ENCODE peak calls at places on chromosomes 13 and 19, in eight cellular contexts. C is CD8-positive, alpha-beta memory T cell; K is astrocyte; J is PC-3; V is left ventricle myocardium inferior; M is Karpas-422; B is testis; X is psoas muscle. F is an unnamed sample.

GRCh38 chr13:112747256-112747655 is 57.4 kb downstream of the ATP11A start:
- DNase-seq in C (no peak), K (no peak), J (no peak), V (no peak), M (no peak), B (peak; percentile 83), X (no peak), F (no peak)

GRCh38 chr13:74230984-74231443 is 96.8 kb upstream of the KLF12 start:
- DNase-seq in C (no peak), K (no peak), J (no peak), V (no peak), M (no peak), B (no peak), X (no peak), F (peak; percentile 19)

GRCh38 chr19:44876930-44877530 is 14.0 kb upstream of the TOMM40 start:
- DNase-seq in C (no peak), K (no peak), J (no peak), V (no peak), M (no peak), B (peak; percentile 42), X (no peak), F (no peak)

GRCh38 chr13:51957377-51958216 is 53.7 kb downstream of the ATP7B start:
- DNase-seq in C (no peak), K (no peak), J (no peak), V (no peak), M (no peak), B (no peak), X (no peak), F (no peak)

GRCh38 chr13:38421590-38422560 is 72.2 kb downstream of the UFM1 start:
- DNase-seq in C (no peak), K (peak; percentile 12), J (no peak), V (no peak), M (no peak), B (no peak), X (no peak), F (no peak)

GRCh38 chr13:40987606-40988280 is 31.4 kb downstream of the ELF1 start:
- DNase-seq in C (no peak), K (no peak), J (no peak), V (no peak), M (no peak), B (no peak), X (no peak), F (no peak)

GRCh38 chr13:106905380-106906259 is 337.7 kb upstream of the ARGLU1 start:
- DNase-seq in C (no peak), K (no peak), J (no peak), V (no peak), M (no peak), B (no peak), X (no peak), F (no peak)

GRCh38 chr13:75633285-75633684 is 2.8 kb upstream of the LMO7 start:
- DNase-seq in C (no peak), K (peak; percentile 95), J (peak; percentile 66), V (no peak), M (no peak), B (no peak), X (no peak), F (no peak)

GRCh38 chr13:44576396-44577235 is 486 bp upstream of the TSC22D1 start:
- DNase-seq in C (peak; percentile 21), K (no peak), J (no peak), V (peak; percentile 25), M (peak; percentile 54), B (no peak), X (no peak), F (peak; percentile 42)

GRCh38 chr19:51478381-51479285 is at the start of gene CEACAM18:
- DNase-seq in C (no peak), K (no peak), J (no peak), V (no peak), M (no peak), B (no peak), X (no peak), F (no peak)

GRCh38 chr13:27500806-27501534 is 50.6 kb upstream of the MTIF3 start:
- DNase-seq in C (no peak), K (no peak), J (no peak), V (no peak), M (no peak), B (no peak), X (no peak), F (no peak)

DNA sequence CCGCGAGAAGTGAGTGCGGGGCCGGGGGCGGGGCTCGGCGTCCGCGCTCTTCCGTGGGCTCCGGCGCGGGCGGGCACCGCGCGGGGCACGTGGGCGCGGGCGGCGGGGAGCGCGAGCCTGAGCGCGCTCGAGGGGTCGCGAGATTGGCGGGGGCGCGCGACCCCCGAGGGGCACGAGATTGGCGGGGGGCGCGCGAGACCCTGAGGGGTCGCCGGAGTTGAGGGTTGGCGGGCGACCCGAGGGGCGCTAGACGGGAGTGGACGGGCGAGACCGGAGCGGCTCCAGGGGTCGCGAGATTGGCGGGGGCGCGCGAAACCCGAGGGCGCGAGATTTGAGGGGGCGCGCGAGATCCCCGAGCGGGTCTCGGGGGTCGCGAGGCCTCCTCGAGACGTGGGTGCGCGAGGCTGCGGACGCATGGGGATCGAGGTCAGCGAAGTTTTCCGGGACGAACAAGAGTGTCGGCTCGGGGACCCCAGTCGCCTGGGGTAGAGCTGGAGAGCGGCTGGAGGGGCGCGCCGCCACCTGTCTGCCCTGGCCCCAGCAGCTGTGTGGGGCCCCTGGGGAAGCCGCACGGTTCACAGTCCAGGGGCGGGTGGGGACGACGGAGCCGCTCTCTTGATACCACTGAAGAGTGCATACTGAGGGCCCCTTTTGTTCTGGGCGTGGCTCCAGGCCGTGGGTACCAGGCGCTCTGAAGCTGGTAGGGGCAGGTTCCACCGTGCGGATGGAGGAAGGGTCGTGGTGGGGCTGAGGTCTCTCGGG is 682 bp downstream of the SSBP4 start:
- DNase-seq in C (peak; percentile 49), K (no peak), J (peak; percentile 35), V (no peak), M (peak; percentile 63), B (no peak), X (peak; percentile 66), F (no peak)
- H3K4me1 ChIP-seq in C (peaks cover 80% of the 10 kb centered on the region), K (peaks cover 48% of the 10 kb centered on the region), J (peaks cover 37% of the 10 kb centered on the region), V (peaks cover 83% of the 10 kb centered on the region), M (peaks cover 30% of the 10 kb centered on the region), B (peaks cover 65% of the 10 kb centered on the region), X (peaks cover 44% of the 10 kb centered on the region), F (peaks cover 80% of the 10 kb centered on the region)

DNA sequence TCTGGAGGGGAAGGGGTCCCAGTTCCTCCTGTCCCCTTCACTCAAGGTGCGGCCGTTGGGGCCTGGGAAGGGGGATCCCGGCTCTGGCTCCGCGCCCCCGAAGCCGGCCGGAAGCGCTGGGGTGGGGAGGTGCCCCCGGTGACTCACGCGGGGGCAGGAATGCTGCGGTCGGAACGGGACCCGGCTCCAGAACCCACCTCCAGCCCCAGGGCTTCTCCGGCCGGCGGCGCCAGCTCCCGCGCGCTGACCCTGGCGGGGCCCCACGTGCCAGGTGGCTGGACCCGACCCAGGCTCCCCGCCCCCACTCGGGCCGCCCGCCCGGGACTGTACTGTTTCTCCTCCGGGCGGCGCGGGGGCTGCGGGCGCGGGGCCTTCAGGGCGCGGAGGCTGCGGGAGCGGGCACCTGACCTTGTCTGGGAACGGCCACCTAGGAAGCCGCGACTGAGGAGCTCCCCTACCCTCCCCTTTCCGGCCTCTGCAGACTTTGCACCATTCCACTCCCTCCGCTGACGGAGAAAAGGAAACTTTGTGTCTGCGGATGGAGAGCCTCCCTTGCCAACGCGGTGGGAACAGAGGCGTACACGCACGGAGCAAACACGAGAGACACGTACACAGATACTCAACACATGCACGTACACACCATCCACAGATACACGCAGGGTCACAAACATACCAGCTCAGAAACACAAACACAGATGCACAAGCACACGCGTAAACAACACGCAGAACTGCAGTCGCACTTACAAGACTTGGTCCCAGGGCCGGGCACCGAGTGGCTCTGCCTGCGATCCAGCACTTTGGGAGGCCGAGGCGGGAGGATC is 7.2 kb downstream of the AXL start:
- DNase-seq in C (peak; percentile 11), K (peak; percentile 75), J (peak; percentile 89), V (peak; percentile 65), M (no peak), B (peak; percentile 95), X (peak; percentile 79), F (peak; percentile 47)
- H3K4me1 ChIP-seq in C (peaks cover 13% of the 10 kb centered on the region), K (peaks cover 58% of the 10 kb centered on the region), J (peaks cover 49% of the 10 kb centered on the region), V (peaks cover 27% of the 10 kb centered on the region), M (no peaks in the 10 kb centered on the region), B (peaks cover 33% of the 10 kb centered on the region), X (no peaks in the 10 kb centered on the region), F (peaks cover 9% of the 10 kb centered on the region)

DNA sequence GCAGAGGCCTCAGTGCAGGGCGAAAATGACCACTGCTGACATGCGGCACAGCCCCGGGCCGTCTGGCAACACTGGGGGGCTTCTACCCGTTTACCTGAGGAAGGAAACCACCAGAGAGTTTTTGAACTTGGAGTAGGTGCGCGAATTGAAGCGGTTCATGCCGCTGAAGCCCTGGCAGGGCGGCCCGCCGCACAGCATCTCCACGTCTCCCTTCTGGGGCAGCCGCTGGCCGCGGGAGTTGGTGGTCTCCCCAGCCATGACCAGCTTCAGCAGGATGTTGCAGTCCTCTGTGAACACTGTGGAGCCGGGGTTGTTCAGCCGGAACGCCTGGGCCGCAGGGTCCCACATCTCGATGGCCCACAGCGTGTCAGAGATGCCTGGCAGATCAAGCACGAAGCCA is 20.3 kb upstream of the EIF3G start:
- DNase-seq in C (no peak), K (no peak), J (no peak), V (no peak), M (no peak), B (no peak), X (no peak), F (no peak)
- H3K4me1 ChIP-seq in C (peaks cover 55% of the 10 kb centered on the region), K (no peaks in the 10 kb centered on the region), J (no peaks in the 10 kb centered on the region), V (no peaks in the 10 kb centered on the region), M (no peaks in the 10 kb centered on the region), B (no peaks in the 10 kb centered on the region), X (no peaks in the 10 kb centered on the region), F (peaks cover 43% of the 10 kb centered on the region)

DNA sequence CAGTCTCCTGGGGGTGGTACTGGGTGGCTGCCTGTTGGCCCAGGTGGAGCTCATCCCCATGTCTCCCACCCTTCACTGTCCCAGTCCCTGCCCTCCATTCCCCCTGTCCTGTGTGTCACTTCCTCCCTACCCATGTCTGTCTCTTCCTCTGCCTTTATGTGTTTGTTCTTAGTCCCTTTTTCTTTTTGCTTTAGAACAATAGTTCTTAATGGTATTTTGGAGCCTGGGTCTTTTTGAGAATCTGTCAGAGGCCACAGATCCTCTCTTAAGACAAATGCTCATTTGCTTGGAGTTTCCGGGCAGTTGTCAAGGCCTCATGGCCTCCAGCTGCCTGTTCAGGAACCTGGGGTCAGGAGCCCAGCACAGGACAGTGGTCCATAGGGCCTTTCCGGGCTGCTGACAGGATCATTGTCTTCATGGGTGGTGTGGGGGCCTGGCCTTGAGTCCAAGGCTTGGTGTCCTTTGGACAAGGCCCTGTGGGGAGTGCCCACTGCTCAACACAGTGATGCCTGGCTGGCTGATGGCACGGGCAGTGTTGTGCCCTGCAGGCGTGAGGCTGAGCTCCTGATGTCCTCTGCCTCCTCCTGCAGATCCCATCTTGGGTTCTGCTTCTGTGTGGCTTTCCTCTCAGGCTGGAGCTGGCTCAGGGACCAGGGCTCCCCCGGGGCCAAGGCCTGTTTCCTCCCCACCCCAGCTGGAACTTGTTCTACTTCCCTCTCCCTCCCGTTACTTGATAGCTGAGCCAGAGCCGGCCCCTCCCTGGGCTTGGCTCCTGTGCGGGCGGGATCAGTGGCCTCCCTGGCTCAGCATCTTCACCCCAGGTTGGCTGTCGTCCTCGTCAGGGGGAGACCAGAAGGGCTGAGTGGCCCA is 3.5 kb downstream of the EGLN2 start:
- DNase-seq in C (no peak), K (no peak), J (no peak), V (peak; percentile 87), M (peak; percentile 52), B (peak; percentile 71), X (peak; percentile 88), F (no peak)
- H3K4me1 ChIP-seq in C (peaks cover 83% of the 10 kb centered on the region), K (peaks cover 47% of the 10 kb centered on the region), J (peaks cover 36% of the 10 kb centered on the region), V (peaks cover 91% of the 10 kb centered on the region), M (peaks cover 78% of the 10 kb centered on the region), B (peaks cover 54% of the 10 kb centered on the region), X (peaks cover 66% of the 10 kb centered on the region), F (peaks cover 84% of the 10 kb centered on the region)

F was measured in CD8-positive, alpha-beta T cell.